ENCODE peak calls at places on chromosomes 7 and 10, in eight cellular contexts. W is globus pallidus, B is iPS-NIHi11, F is amniotic stem cell, Z is esophagus squamous epithelium, E is fibroblast of lung, O is stomach, U is mesenteric fat pad. I is an unnamed sample.

GRCh38 chr7:82266081-82266480 is 177.5 kb downstream of the CACNA2D1 start:
- DNase-seq in W (no peak), Z (no peak), B (no peak), F (no peak), E (no peak), O (no peak), U (no peak), I (no peak)

GRCh38 chr7:68725843-68726242 is 872.4 kb upstream of the AUTS2 start:
- DNase-seq in U (no peak), W (no peak), Z (no peak), O (no peak), B (no peak), F (no peak), E (no peak), I (no peak)

GRCh38 chr10:103720964-103721335 is 134.4 kb downstream of the SH3PXD2A start:
- DNase-seq in Z (no peak), F (no peak), W (no peak), B (no peak), U (no peak), E (no peak), O (peak; percentile 47), I (no peak)

GRCh38 chr10:247480-247879 is 112.2 kb downstream of the ZMYND11 start:
- DNase-seq in U (no peak), E (no peak), Z (no peak), O (no peak), B (no peak), W (no peak), F (no peak), I (no peak)

GRCh38 chr7:122219253-122219865 is 75.3 kb upstream of the AASS start:
- DNase-seq in E (no peak), B (peak; percentile 31), F (peak; percentile 7), O (no peak), U (no peak), W (peak; percentile 22), Z (no peak), I (peak; percentile 56)

GRCh38 chr7:76294344-76295024 is 8.0 kb upstream of the HSPB1 start:
- DNase-seq in U (peak; percentile 97), O (peak; percentile 96), F (peak; percentile 87), B (peak; percentile 56), W (peak; percentile 96), Z (peak; percentile 24), E (peak; percentile 97), I (peak; percentile 97)

GRCh38 chr7:151091431-151091830 is 5.2 kb downstream of the AGAP3 start:
- DNase-seq in B (peak; percentile 72), Z (no peak), W (no peak), O (no peak), U (no peak), E (no peak), F (no peak), I (peak; percentile 26)

GRCh38 chr10:124739119-124739921 is 4.9 kb downstream of the FAM53B start:
- DNase-seq in O (no peak), U (peak; percentile 65), F (no peak), W (peak; percentile 60), Z (no peak), E (no peak), B (no peak), I (no peak)

GRCh38 chr7:127751062-127751722 is 99.2 kb downstream of the SND1 start:
- DNase-seq in W (no peak), O (no peak), U (no peak), E (peak; percentile 97), F (no peak), Z (no peak), B (peak; percentile 11), I (no peak)

GRCh38 chr7:101848168-101848951 is 30.9 kb downstream of the CUX1 start:
- DNase-seq in W (no peak), E (no peak), U (no peak), O (no peak), F (no peak), B (no peak), Z (no peak), I (no peak)

GRCh38 chr10:102604379-102604960 is 39.8 kb upstream of the TRIM8 start:
- DNase-seq in F (peak; percentile 49), W (no peak), Z (no peak), E (peak; percentile 92), B (no peak), O (no peak), U (no peak), I (peak; percentile 86)

GRCh38 chr7:139095194-139095659 is 14.3 kb downstream of the ZC3HAV1 start:
- DNase-seq in E (no peak), F (no peak), U (no peak), O (no peak), B (no peak), W (no peak), Z (peak; percentile 9), I (no peak)

GRCh38 chr7:157874870-157875229 is 538.0 kb downstream of the DNAJB6 start:
- DNase-seq in B (no peak), W (no peak), Z (no peak), O (no peak), E (no peak), F (no peak), U (no peak), I (no peak)

GRCh38 chr7:133230591-133231194 is 22.2 kb upstream of the EXOC4 start:
- DNase-seq in W (peak; percentile 45), O (peak; percentile 64), Z (no peak), E (peak; percentile 16), U (no peak), B (peak; percentile 70), F (no peak), I (peak; percentile 73)

GRCh38 chr7:2098496-2098895 is 134.2 kb downstream of the MAD1L1 start:
- DNase-seq in B (no peak), F (no peak), Z (no peak), W (no peak), O (no peak), E (no peak), U (no peak), I (no peak)

GRCh38 chr7:100434297-100435144 is 1.8 kb downstream of the PPP1R35 start:
- DNase-seq in F (no peak), B (no peak), Z (no peak), O (no peak), W (no peak), U (peak; percentile 35), E (no peak), I (no peak)

GRCh38 chr7:16438988-16439387 is 17.6 kb upstream of the CRPPA start:
- DNase-seq in Z (no peak), O (no peak), E (no peak), B (no peak), W (no peak), F (no peak), U (no peak), I (no peak)

GRCh38 chr7:82172896-82173295 is 270.7 kb downstream of the CACNA2D1 start:
- DNase-seq in W (no peak), B (no peak), F (no peak), U (no peak), O (no peak), Z (no peak), E (no peak), I (no peak)

GRCh38 chr7:14806886-14807285 is 95.7 kb downstream of the DGKB start:
- DNase-seq in Z (no peak), E (peak; percentile 55), U (no peak), F (no peak), O (no peak), W (no peak), B (no peak), I (no peak)

GRCh38 chr7:142153400-142153799 is 41.9 kb downstream of the MGAM2 start:
- DNase-seq in Z (no peak), O (peak; percentile 38), B (peak; percentile 34), U (no peak), W (no peak), F (no peak), E (peak; percentile 11), I (no peak)

GRCh38 chr7:20019757-20020432 is 197.3 kb downstream of the MACC1 start:
- DNase-seq in Z (no peak), B (no peak), F (no peak), E (no peak), O (no peak), U (no peak), W (no peak), I (no peak)

GRCh38 chr10:76113952-76114351 is 682.5 kb downstream of the LRMDA start:
- DNase-seq in Z (no peak), U (no peak), B (no peak), O (no peak), E (peak; percentile 81), F (no peak), W (no peak), I (no peak)

GRCh38 chr7:42348627-42349026 is 111.6 kb upstream of the GLI3 start:
- DNase-seq in W (no peak), B (no peak), E (no peak), O (no peak), F (no peak), U (no peak), Z (no peak), I (no peak)

GRCh38 chr7:86534641-86535040 is 109.1 kb upstream of the GRM3 start:
- DNase-seq in E (no peak), W (no peak), B (no peak), Z (no peak), F (no peak), O (no peak), U (no peak), I (no peak)

GRCh38 chr7:16743207-16743606 is 10.3 kb upstream of the TSPAN13 start:
- DNase-seq in W (no peak), B (no peak), Z (no peak), F (no peak), U (no peak), E (peak; percentile 60), O (no peak), I (peak; percentile 75)

GRCh38 chr10:5434017-5434753 is 21.8 kb downstream of the NET1 start:
- DNase-seq in W (peak; percentile 38), F (peak; percentile 31), E (peak; percentile 81), U (no peak), B (peak; percentile 33), Z (no peak), O (no peak), I (peak; percentile 67)

GRCh38 chr10:131143425-131144165 is 167.9 kb downstream of the TCERG1L start:
- DNase-seq in B (no peak), E (no peak), O (no peak), F (no peak), W (no peak), Z (no peak), U (no peak), I (no peak)